ENCODE peak calls at places on chromosomes 5 and 9, in ten cellular contexts. F, A, H, O, K, W, S, M, I and E are unnamed samples.

GRCh38 chr5:178589180-178590140 is 733 bp downstream of the COL23A1 start:
- DNase-seq in F (no peak), A (no peak), H (peak), O (no peak), K (no peak), W (no peak), S (no peak), M (peak), I (no peak), E (peak)

GRCh38 chr9:8660383-8660782 is 860.8 kb upstream of the DMAC1 start:
- DNase-seq in F (no peak), A (peak), H (peak), O (peak), K (peak), W (peak), S (peak), M (peak), I (peak), E (no peak)

GRCh38 chr9:78807286-78807685 is 510.4 kb downstream of the PSAT1 start:
- DNase-seq in F (no peak), A (no peak), H (no peak), O (no peak), K (no peak), W (no peak), S (no peak), M (no peak), I (no peak), E (no peak)

GRCh38 chr9:33469891-33470290 is 3.8 kb downstream of the NOL6 start:
- DNase-seq in F (no peak), A (no peak), H (no peak), O (no peak), K (no peak), W (no peak), S (peak), M (no peak), I (no peak), E (no peak)

GRCh38 chr5:141694479-141694878 is 12.4 kb upstream of the ARAP3 start:
- DNase-seq in F (no peak), A (no peak), H (no peak), O (no peak), K (no peak), W (no peak), S (no peak), M (no peak), I (no peak), E (no peak)

GRCh38 chr9:127753148-127753547 is 18.1 kb upstream of the TOR2A start:
- DNase-seq in F (no peak), A (no peak), H (no peak), O (no peak), K (no peak), W (no peak), S (no peak), M (no peak), I (no peak), E (no peak)

GRCh38 chr5:149609640-149610297 is 28.5 kb downstream of the ARHGEF37 start:
- DNase-seq in F (no peak), A (no peak), H (no peak), O (no peak), K (no peak), W (no peak), S (no peak), M (no peak), I (no peak), E (no peak)

GRCh38 chr9:134335490-134336173 is 9.4 kb downstream of the RXRA start:
- DNase-seq in F (no peak), A (no peak), H (no peak), O (no peak), K (peak), W (no peak), S (peak), M (no peak), I (no peak), E (no peak)

GRCh38 chr5:147098233-147098790 is 136.5 kb upstream of the STK32A start:
- DNase-seq in F (peak), A (no peak), H (peak), O (peak), K (peak), W (peak), S (peak), M (no peak), I (peak), E (peak)

GRCh38 chr5:161086456-161086855 is 234.4 kb upstream of the ATP10B start:
- DNase-seq in F (peak), A (no peak), H (peak), O (peak), K (no peak), W (no peak), S (no peak), M (no peak), I (peak), E (peak)

GRCh38 chr5:127754727-127755126 is 51.5 kb downstream of the CCDC192 start:
- DNase-seq in F (no peak), A (no peak), H (no peak), O (no peak), K (no peak), W (no peak), S (no peak), M (no peak), I (no peak), E (no peak)

GRCh38 chr5:32270178-32270577 is 42.6 kb downstream of the MTMR12 start:
- DNase-seq in F (no peak), A (no peak), H (no peak), O (no peak), K (no peak), W (no peak), S (no peak), M (no peak), I (no peak), E (no peak)

GRCh38 chr9:100066539-100066938 is 32.3 kb downstream of the ERP44 start:
- DNase-seq in F (no peak), A (no peak), H (no peak), O (no peak), K (no peak), W (peak), S (no peak), M (no peak), I (peak), E (peak)

GRCh38 chr5:131430794-131431193 is 166.9 kb downstream of the CDC42SE2 start:
- DNase-seq in F (no peak), A (no peak), H (peak), O (no peak), K (no peak), W (no peak), S (no peak), M (no peak), I (peak), E (peak)

GRCh38 chr5:151523335-151523734 is 67.8 kb downstream of the FAT2 start:
- DNase-seq in F (no peak), A (no peak), H (peak), O (peak), K (no peak), W (no peak), S (no peak), M (no peak), I (peak), E (peak)

GRCh38 chr9:2559212-2560152 is 62.1 kb upstream of the VLDLR start:
- DNase-seq in F (peak), A (peak), H (peak), O (peak), K (peak), W (peak), S (peak), M (peak), I (peak), E (peak)
- TF ChIP-seq CTCF in F (no peak), A (no peak), H (no peak), O (no peak), K (no peak), W (no peak), S (no peak), M (peak), I (no peak), E (no peak)

GRCh38 chr5:163473613-163474243 is 13.3 kb downstream of the HMMR start:
- DNase-seq in F (no peak), A (no peak), H (peak), O (peak), K (no peak), W (no peak), S (no peak), M (no peak), I (peak), E (peak)

GRCh38 chr5:163478126-163478981 is 17.9 kb downstream of the HMMR start:
- DNase-seq in F (no peak), A (no peak), H (peak), O (no peak), K (no peak), W (no peak), S (no peak), M (no peak), I (no peak), E (peak)

GRCh38 chr5:163478982-163479271 is 18.5 kb downstream of the HMMR start:
- DNase-seq in F (no peak), A (no peak), H (no peak), O (no peak), K (no peak), W (no peak), S (no peak), M (no peak), I (no peak), E (no peak)

DNA sequence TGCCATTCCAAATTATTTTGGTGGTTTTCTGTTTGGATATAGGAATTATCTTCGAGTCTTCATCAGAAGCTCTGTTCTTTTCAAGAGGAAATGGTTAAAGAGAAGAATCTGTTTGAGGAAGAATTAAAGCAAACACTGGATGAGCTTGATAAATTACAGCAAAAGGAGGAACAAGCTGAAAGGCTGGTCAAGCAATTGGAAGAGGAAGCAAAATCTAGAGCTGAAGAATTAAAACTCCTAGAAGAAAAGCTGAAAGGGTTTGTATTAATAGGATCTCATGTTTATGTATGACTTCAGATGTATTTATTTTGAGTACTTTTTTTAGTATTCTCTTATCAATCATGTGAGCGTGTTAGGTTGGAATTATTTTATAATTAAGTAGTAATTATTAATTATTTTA is 15.0 kb downstream of the HMMR start:
- DNase-seq in F (no peak), A (no peak), H (no peak), O (no peak), K (no peak), W (no peak), S (no peak), M (no peak), I (no peak), E (no peak)
- H3K4me3 ChIP-seq in F (no peak), A (no peak), H (no peak), O (no peak), K (no peak), W (no peak), S (no peak), M (no peak), I (no peak), E (no peak)

GRCh38 chr9:137422668-137423000 is 328 bp downstream of the EXD3 start:
- DNase-seq in F (no peak), A (no peak), H (peak), O (no peak), K (peak), W (no peak), S (no peak), M (peak), I (no peak), E (peak)

GRCh38 chr9:137426018-137426681 is 3.0 kb downstream of the NOXA1 start:
- DNase-seq in F (no peak), A (peak), H (no peak), O (no peak), K (no peak), W (no peak), S (no peak), M (peak), I (no peak), E (no peak)

GRCh38 chr9:137421838-137422667 is 909 bp downstream of the EXD3 start:
- DNase-seq in F (no peak), A (no peak), H (no peak), O (no peak), K (no peak), W (no peak), S (no peak), M (peak), I (no peak), E (no peak)

GRCh38 chr9:137423810-137424291 is 658 bp downstream of the NOXA1 start:
- DNase-seq in F (no peak), A (no peak), H (no peak), O (no peak), K (peak), W (no peak), S (peak), M (peak), I (no peak), E (no peak)

DNA sequence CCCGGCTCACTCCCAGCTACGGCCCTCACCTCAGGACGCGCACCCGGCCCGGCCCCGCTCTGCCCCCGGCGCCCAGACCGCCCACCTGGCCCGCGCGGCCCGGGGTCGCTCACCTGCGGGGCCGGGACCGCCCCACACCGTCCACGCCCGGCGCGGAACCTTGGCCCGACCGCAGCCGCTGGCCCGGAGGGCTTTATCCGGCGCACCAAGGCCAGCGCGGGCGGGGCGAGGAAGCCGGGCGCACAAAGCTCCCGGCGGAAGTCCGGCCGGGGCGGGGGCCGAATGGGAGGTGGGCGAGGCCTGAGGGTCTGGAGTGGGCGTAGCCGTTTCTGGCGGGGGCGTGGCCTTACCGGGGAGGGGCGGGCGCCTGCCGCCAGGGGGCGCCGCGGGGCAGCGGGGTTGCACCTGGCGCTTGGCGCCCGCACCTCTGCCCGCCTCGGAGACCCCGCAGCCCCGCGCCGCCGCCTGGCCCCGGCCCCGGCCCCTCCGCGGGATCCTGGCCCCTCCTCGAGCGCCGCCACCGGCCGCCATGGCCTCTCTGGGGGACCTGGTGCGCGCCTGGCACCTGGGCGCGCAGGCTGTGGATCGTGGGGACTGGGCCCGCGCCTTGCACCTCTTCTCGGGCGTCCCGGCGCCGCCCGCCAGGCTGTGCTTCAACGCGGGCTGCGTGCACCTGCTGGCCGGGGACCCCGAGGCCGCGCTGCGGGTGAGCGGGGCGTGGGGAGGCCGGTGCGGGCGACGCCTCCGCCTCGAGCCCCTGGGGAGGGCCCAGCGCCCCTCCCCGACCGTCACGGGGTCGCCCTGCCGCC is at the start of the genes EXD3 and NOXA1:
- DNase-seq in F (peak), A (peak), H (peak), O (peak), K (peak), W (peak), S (peak), M (peak), I (peak), E (peak)
- TF ChIP-seq CTCF in F (peak), A (peak), H (peak), O (peak), K (peak), W (peak), S (peak), M (peak), I (no peak), E (peak)

GRCh38 chr9:77010527-77010926 is 8.9 kb upstream of the FOXB2 start:
- DNase-seq in F (no peak), A (no peak), H (no peak), O (no peak), K (no peak), W (no peak), S (no peak), M (no peak), I (no peak), E (no peak)

GRCh38 chr9:77014597-77015263 is 4.7 kb upstream of the FOXB2 start:
- DNase-seq in F (no peak), A (no peak), H (no peak), O (no peak), K (no peak), W (no peak), S (no peak), M (no peak), I (no peak), E (no peak)

GRCh38 chr9:77013186-77013931 is 6.1 kb upstream of the FOXB2 start:
- DNase-seq in F (no peak), A (no peak), H (no peak), O (no peak), K (no peak), W (no peak), S (no peak), M (no peak), I (no peak), E (no peak)

GRCh38 chr9:77013932-77014596 is 5.4 kb upstream of the FOXB2 start:
- DNase-seq in F (no peak), A (no peak), H (no peak), O (no peak), K (no peak), W (no peak), S (no peak), M (no peak), I (no peak), E (no peak)

GRCh38 chr9:77011973-77012817 is 7.3 kb upstream of the FOXB2 start:
- DNase-seq in F (no peak), A (no peak), H (no peak), O (peak), K (peak), W (peak), S (peak), M (peak), I (peak), E (peak)
- H3K4me3 ChIP-seq in F (no peak), A (peak), H (no peak), O (no peak), K (no peak), W (peak), S (no peak), M (peak), I (no peak), E (no peak)

DNA sequence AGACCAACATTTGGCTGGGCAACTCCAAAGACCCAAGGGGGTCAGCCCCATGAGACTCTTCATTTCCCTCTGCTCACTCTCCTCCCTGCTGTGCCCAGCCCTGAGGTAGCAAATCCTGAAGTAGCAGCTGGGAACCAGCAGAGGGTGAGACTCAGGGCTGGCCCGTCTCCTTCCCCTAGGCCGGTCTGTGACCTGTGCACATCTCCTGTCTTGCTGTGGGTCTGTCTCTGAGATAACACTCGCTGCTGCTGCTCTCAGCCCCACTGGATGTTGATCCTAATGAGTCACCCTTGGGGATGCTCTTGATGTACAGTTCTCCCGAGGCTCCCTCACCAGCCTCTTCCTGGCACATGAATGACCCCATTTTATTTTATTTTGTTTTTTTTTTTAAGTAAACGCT is 7.3 kb upstream of the OR2V1 start:
- DNase-seq in F (no peak), A (no peak), H (no peak), O (no peak), K (no peak), W (no peak), S (no peak), M (no peak), I (no peak), E (no peak)
- TF ChIP-seq CTCF in F (no peak), A (no peak), H (no peak), O (no peak), K (no peak), W (no peak), S (no peak), M (no peak), I (peak), E (no peak)